ENCODE peak calls at places on chromosomes 16 and 17, in nine cellular contexts. L, J, Z, U, R, S, T, O and H are unnamed samples.

GRCh38 chr16:1189455-1189854 is 35.6 kb downstream of the TPSG1 start:
- DNase-seq in L (no peak), J (no peak), Z (no peak), U (no peak), R (no peak), S (no peak), T (no peak), O (no peak), H (no peak)

GRCh38 chr17:21453144-21453982 is 77.2 kb downstream of the KCNJ12 start:
- DNase-seq in L (no peak), J (no peak), Z (no peak), U (no peak), R (peak; percentile 27), S (no peak), T (no peak), O (peak; percentile 6), H (no peak)

GRCh38 chr17:33292184-33292980 is 713 bp downstream of the ASIC2 start:
- DNase-seq in L (no peak), J (no peak), Z (peak; percentile 37), U (peak; percentile 34), R (peak; percentile 77), S (no peak), T (peak; percentile 31), O (peak; percentile 12), H (no peak)

GRCh38 chr17:74512624-74513084 is 18.6 kb downstream of the CD300LB start:
- DNase-seq in L (peak; percentile 80), J (no peak), Z (no peak), U (no peak), R (no peak), S (no peak), T (peak; percentile 85), O (no peak), H (no peak)

GRCh38 chr16:81500833-81501521 is 56.4 kb downstream of the CMIP start:
- DNase-seq in L (no peak), J (peak; percentile 59), Z (peak; percentile 57), U (no peak), R (no peak), S (no peak), T (peak; percentile 92), O (peak; percentile 80), H (peak; percentile 78)

GRCh38 chr17:10226930-10227695 is 28.7 kb upstream of the GAS7 start:
- DNase-seq in L (peak; percentile 88), J (no peak), Z (peak; percentile 34), U (peak; percentile 38), R (peak; percentile 90), S (peak; percentile 67), T (no peak), O (peak; percentile 45), H (peak; percentile 57)

GRCh38 chr16:83954577-83955016 is 1.6 kb downstream of the OSGIN1 start:
- DNase-seq in L (no peak), J (peak; percentile 64), Z (peak; percentile 33), U (peak; percentile 87), R (peak; percentile 55), S (no peak), T (peak; percentile 41), O (peak; percentile 40), H (no peak)

GRCh38 chr16:1874854-1875253 is 2.9 kb upstream of the MEIOB start:
- DNase-seq in L (peak; percentile 42), J (no peak), Z (no peak), U (no peak), R (no peak), S (no peak), T (no peak), O (no peak), H (no peak)

GRCh38 chr16:2969545-2970521 is 685 bp downstream of the PAQR4 start:
- DNase-seq in L (no peak), J (peak; percentile 7), Z (peak; percentile 19), U (peak; percentile 72), R (peak; percentile 83), S (peak; percentile 63), T (peak; percentile 4), O (peak; percentile 21), H (peak; percentile 53)

GRCh38 chr17:50688168-50688719 is 19.5 kb downstream of the ANKRD40 start:
- DNase-seq in L (peak; percentile 71), J (no peak), Z (no peak), U (peak; percentile 43), R (no peak), S (no peak), T (no peak), O (no peak), H (no peak)

GRCh38 chr16:70738083-70738977 is 52.5 kb upstream of the MTSS2 start:
- DNase-seq in L (peak; percentile 90), J (peak; percentile 48), Z (peak; percentile 96), U (no peak), R (peak; percentile 76), S (peak; percentile 35), T (no peak), O (peak; percentile 88), H (no peak)

GRCh38 chr16:9706217-9706616 is 476.0 kb downstream of the GRIN2A start:
- DNase-seq in L (no peak), J (peak; percentile 18), Z (no peak), U (no peak), R (no peak), S (no peak), T (peak; percentile 87), O (peak; percentile 8), H (no peak)

GRCh38 chr17:59565959-59566324 is 532 bp downstream of the DHX40 start:
- DNase-seq in L (no peak), J (peak; percentile 82), Z (peak; percentile 78), U (peak; percentile 77), R (peak; percentile 81), S (peak; percentile 44), T (peak; percentile 75), O (peak; percentile 80), H (no peak)

GRCh38 chr17:59558039-59558438 is 7.4 kb upstream of the DHX40 start:
- DNase-seq in L (no peak), J (no peak), Z (no peak), U (no peak), R (no peak), S (no peak), T (no peak), O (no peak), H (no peak)

GRCh38 chr17:59558953-59559352 is 6.5 kb upstream of the DHX40 start:
- DNase-seq in L (no peak), J (no peak), Z (peak; percentile 45), U (no peak), R (no peak), S (no peak), T (no peak), O (peak; percentile 53), H (no peak)

GRCh38 chr17:59565171-59565958 is at the start of gene DHX40:
- DNase-seq in L (peak; percentile 99), J (peak; percentile 95), Z (peak; percentile 97), U (peak; percentile 97), R (peak; percentile 96), S (peak; percentile 95), T (peak; percentile 93), O (peak; percentile 97), H (peak; percentile 88)

GRCh38 chr17:59561042-59561441 is 4.4 kb upstream of the DHX40 start:
- DNase-seq in L (no peak), J (peak; percentile 18), Z (peak; percentile 16), U (no peak), R (peak; percentile 56), S (no peak), T (no peak), O (peak; percentile 47), H (no peak)
- TF ChIP-seq CTCF in L (no peak), J (peak; percentile 58), Z (peak; percentile 41), U (peak; percentile 17), R (peak; percentile 62), S (peak; percentile 20), T (peak; percentile 28), O (peak; percentile 56), H (no peak)

GRCh38 chr16:14015948-14016347 is 55.2 kb upstream of the MRTFB start:
- DNase-seq in L (peak; percentile 88), J (peak; percentile 42), Z (peak; percentile 93), U (no peak), R (no peak), S (no peak), T (peak; percentile 79), O (peak; percentile 89), H (no peak)
- TF ChIP-seq CTCF in L (no peak), J (no peak), Z (peak; percentile 18), U (no peak), R (no peak), S (no peak), T (no peak), O (peak; percentile 31), H (no peak)

GRCh38 chr17:44115585-44116415 is 7.6 kb downstream of the HDAC5 start:
- DNase-seq in L (no peak), J (no peak), Z (peak; percentile 47), U (no peak), R (no peak), S (no peak), T (no peak), O (peak; percentile 58), H (no peak)
- TF ChIP-seq CTCF in L (no peak), J (peak; percentile 95), Z (peak; percentile 85), U (peak; percentile 92), R (peak; percentile 84), S (peak; percentile 39), T (peak; percentile 73), O (peak; percentile 93), H (no peak)

GRCh38 chr16:48496571-48497095 is 111.4 kb upstream of the SIAH1 start:
- DNase-seq in L (peak; percentile 82), J (no peak), Z (no peak), U (no peak), R (no peak), S (no peak), T (no peak), O (no peak), H (no peak)
- TF ChIP-seq CTCF in L (no peak), J (no peak), Z (no peak), U (no peak), R (no peak), S (no peak), T (no peak), O (no peak), H (no peak)

GRCh38 chr16:57042157-57043111 is 49.9 kb upstream of the CPNE2 start:
- DNase-seq in L (no peak), J (no peak), Z (no peak), U (no peak), R (no peak), S (peak; percentile 73), T (peak; percentile 59), O (peak; percentile 54), H (peak; percentile 73)
- TF ChIP-seq CTCF in L (no peak), J (no peak), Z (no peak), U (no peak), R (no peak), S (no peak), T (no peak), O (no peak), H (no peak)

DNA sequence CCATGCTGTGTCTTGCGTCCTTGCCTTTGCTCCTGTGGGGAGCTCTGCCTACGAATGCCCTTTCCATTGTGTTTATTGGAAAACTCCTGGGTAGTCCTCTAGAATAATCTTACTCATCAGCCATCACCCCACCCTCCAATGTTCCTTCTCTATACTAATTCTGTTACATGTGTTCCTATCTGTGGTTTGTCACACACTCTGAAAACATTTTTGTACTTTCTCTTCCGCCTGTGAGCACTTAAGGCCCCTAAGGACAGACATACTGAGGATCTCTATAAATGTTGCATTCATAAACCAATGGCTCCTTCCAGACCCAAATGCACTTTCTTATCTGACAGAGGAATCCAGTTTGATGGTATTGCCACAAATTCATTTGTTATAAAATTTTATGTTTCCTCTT is 53.9 kb upstream of the MON1B start:
- DNase-seq in L (no peak), J (no peak), Z (no peak), U (no peak), R (no peak), S (no peak), T (no peak), O (no peak), H (no peak)
- TF ChIP-seq CTCF in L (no peak), J (no peak), Z (no peak), U (no peak), R (no peak), S (no peak), T (no peak), O (no peak), H (no peak)